ENCODE peak calls at places on chromosome X, in eight cellular contexts. M, X, E, B, T, D, K and U are unnamed samples.

GRCh38 chrX:155819525-155819924 is 61.6 kb upstream of the VAMP7 start:
- DNase-seq in M (peak; percentile 0), X (no peak), E (no peak), B (no peak), T (no peak), D (peak; percentile 40), K (peak; percentile 0), U (no peak)

GRCh38 chrX:48892896-48893295 is 4.7 kb downstream of the TIMM17B start:
- DNase-seq in M (no peak), X (no peak), E (no peak), B (no peak), T (no peak), D (no peak), K (no peak), U (no peak)

GRCh38 chrX:264634-265455 is 16.3 kb upstream of the PLCXD1 start:
- DNase-seq in M (no peak), X (no peak), E (peak; percentile 78), B (no peak), T (no peak), D (no peak), K (peak; percentile 73), U (peak; percentile 78)

GRCh38 chrX:69028006-69028760 is 137.1 kb downstream of the PJA1 start:
- DNase-seq in M (no peak), X (no peak), E (no peak), B (no peak), T (no peak), D (no peak), K (no peak), U (no peak)

GRCh38 chrX:22085969-22086368 is 53.8 kb downstream of the PHEX start:
- DNase-seq in M (no peak), X (no peak), E (no peak), B (no peak), T (no peak), D (no peak), K (no peak), U (no peak)

GRCh38 chrX:113033966-113034680 is 193.5 kb upstream of the AMOT start:
- DNase-seq in M (no peak), X (no peak), E (no peak), B (no peak), T (no peak), D (no peak), K (no peak), U (no peak)

GRCh38 chrX:13014111-13015094 is 30.0 kb downstream of the FAM9C start:
- DNase-seq in M (no peak), X (no peak), E (no peak), B (no peak), T (no peak), D (peak; percentile 76), K (peak; percentile 21), U (no peak)

GRCh38 chrX:23114256-23114655 is 114.5 kb downstream of the DDX53 start:
- DNase-seq in M (no peak), X (no peak), E (no peak), B (no peak), T (no peak), D (no peak), K (no peak), U (peak; percentile 15)

GRCh38 chrX:1462596-1463251 is 10.0 kb upstream of the ASMTL start:
- DNase-seq in M (no peak), X (no peak), E (peak; percentile 17), B (no peak), T (peak; percentile 78), D (no peak), K (peak; percentile 76), U (no peak)

GRCh38 chrX:47880927-47881326 is 44.2 kb downstream of the ZNF81 start:
- DNase-seq in M (no peak), X (no peak), E (no peak), B (no peak), T (no peak), D (no peak), K (no peak), U (no peak)

GRCh38 chrX:40008841-40009461 is 88.8 kb downstream of the BCOR start:
- DNase-seq in M (peak; percentile 52), X (no peak), E (peak; percentile 31), B (peak; percentile 30), T (no peak), D (peak; percentile 78), K (no peak), U (no peak)

GRCh38 chrX:30635630-30636029 is 17.6 kb upstream of the GK start:
- DNase-seq in M (peak; percentile 18), X (no peak), E (no peak), B (no peak), T (no peak), D (no peak), K (no peak), U (no peak)

GRCh38 chrX:155880586-155881157 is 473 bp upstream of the VAMP7 start:
- DNase-seq in M (no peak), X (no peak), E (no peak), B (no peak), T (no peak), D (no peak), K (no peak), U (no peak)

GRCh38 chrX:31633349-31633748 is 561.5 kb upstream of the FTHL17 start:
- DNase-seq in M (no peak), X (no peak), E (no peak), B (no peak), T (no peak), D (no peak), K (no peak), U (no peak)

GRCh38 chrX:41734530-41734929 is 10.5 kb downstream of the GPR82 start:
- DNase-seq in M (peak; percentile 37), X (peak; percentile 2), E (no peak), B (peak; percentile 65), T (no peak), D (peak; percentile 41), K (peak; percentile 40), U (no peak)

GRCh38 chrX:29143756-29144155 is 556.5 kb downstream of the IL1RAPL1 start:
- DNase-seq in M (no peak), X (no peak), E (no peak), B (no peak), T (no peak), D (no peak), K (no peak), U (no peak)

GRCh38 chrX:139834879-139835278 is 98.0 kb downstream of the ATP11C start:
- DNase-seq in M (no peak), X (no peak), E (no peak), B (no peak), T (no peak), D (no peak), K (no peak), U (no peak)

GRCh38 chrX:139832728-139833309 is 100.0 kb downstream of the ATP11C start:
- DNase-seq in M (no peak), X (no peak), E (no peak), B (no peak), T (no peak), D (no peak), K (no peak), U (peak; percentile 42)

GRCh38 chrX:139831017-139831416 is 101.8 kb downstream of the ATP11C start:
- DNase-seq in M (no peak), X (no peak), E (no peak), B (no peak), T (no peak), D (no peak), K (no peak), U (no peak)

GRCh38 chrX:139828830-139829229 is 104.0 kb downstream of the ATP11C start:
- DNase-seq in M (no peak), X (no peak), E (no peak), B (no peak), T (no peak), D (no peak), K (no peak), U (no peak)

DNA sequence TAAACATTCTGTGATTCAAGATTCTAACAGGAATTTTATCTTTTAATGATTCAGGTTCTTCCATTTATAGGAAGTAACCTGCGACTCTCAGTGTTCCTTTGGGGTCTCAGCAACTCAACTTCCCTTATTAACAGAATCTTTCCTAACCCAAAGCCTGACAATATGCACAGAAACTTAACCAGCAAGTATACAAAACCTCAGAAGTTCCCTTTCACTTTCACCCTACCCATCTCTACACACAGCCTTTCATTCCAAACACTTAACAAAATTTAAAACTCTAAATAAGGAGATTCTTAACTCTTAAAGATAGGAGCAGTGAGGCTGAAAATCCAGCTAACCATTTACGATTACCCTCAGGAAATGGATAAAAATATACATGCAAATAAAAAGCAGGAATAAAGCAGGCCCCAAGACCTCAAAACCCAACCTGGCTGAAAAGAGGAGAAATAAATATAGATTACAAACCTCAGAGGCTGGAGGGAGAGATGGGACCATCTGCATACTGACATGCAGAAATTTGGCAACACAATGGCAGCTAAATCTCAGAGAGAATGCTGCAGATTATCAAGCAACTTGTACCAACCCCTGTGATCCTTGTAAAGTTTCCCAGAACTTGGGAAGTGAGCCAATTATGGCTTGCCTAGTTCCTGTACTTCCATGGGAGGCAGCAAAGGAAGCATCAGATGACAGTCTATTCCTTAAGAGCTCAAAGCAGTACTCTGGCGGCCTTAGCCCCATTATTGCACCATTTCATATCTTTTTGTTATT is 101.0 kb downstream of the ATP11C start:
- DNase-seq in M (peak; percentile 32), X (no peak), E (peak; percentile 8), B (peak; percentile 79), T (peak; percentile 54), D (peak; percentile 54), K (peak; percentile 75), U (peak; percentile 76)
- H3K4me3 ChIP-seq in M (peak overlapping the region; percentile 15), X (no peak overlapping the region), E (no peak overlapping the region), B (peak overlapping the region; percentile 19), T (no peak overlapping the region), D (no peak overlapping the region), K (no peak overlapping the region), U (no peak overlapping the region)

GRCh38 chrX:78496483-78496882 is 162.6 kb downstream of the RTL3 start:
- DNase-seq in M (no peak), X (no peak), E (no peak), B (no peak), T (no peak), D (no peak), K (no peak), U (no peak)
- H3K4me3 ChIP-seq in M (no peak overlapping the region), X (no peak overlapping the region), E (no peak overlapping the region), B (no peak overlapping the region), T (no peak overlapping the region), D (no peak overlapping the region), K (no peak overlapping the region), U (no peak overlapping the region)

DNA sequence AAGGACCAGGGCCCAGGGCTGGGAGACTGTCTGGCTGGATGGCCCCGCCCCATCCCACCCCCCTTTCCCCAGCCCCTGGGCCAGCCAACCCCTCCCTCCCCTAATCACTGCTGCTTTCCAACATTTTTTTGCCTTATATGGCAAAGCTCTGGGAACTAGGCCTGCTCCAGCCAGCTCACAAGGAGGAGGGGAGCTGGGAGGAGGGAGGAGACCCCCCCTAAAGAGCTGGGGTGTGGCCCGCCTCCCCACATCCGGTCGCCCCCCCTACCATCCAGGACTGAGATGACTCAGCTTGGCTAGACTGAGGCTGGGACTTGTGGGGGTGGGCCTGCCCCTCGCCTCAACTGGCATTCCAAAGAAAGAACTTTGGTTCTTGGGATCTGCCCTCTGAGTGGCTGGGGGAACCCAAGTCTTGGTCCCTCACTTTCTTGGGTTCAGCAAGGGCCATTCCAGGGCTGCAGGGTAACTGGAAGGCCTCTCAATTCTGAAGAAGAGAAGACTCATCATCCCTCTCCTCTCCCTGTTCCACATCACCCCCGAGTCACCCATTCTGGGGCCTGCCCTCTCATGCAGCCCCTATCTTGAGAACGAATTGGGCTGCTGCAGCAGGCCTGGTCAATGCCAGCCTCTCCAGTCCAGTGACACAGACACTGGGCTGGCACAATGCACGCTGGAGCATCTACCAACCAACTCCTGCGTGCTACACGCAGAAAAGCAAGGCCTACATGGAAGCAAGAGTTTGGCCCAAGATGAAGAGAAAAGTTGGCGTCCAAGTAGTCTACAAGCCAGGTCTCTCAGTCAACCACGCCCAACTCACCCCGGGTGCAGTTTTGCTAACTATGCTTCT is 4.8 kb downstream of the FLNA start:
- DNase-seq in M (peak; percentile 82), X (peak; percentile 63), E (peak; percentile 62), B (peak; percentile 94), T (peak; percentile 96), D (peak; percentile 95), K (peak; percentile 96), U (no peak)
- H3K4me3 ChIP-seq in M (peak overlapping the region; percentile 84), X (peak overlapping the region; percentile 78), E (no peak overlapping the region), B (peak overlapping the region; percentile 81), T (peak overlapping the region; percentile 71), D (peak overlapping the region; percentile 97), K (peak overlapping the region; percentile 80), U (peak overlapping the region; percentile 57)

GRCh38 chrX:74234829-74235228 is 69.2 kb upstream of the ZCCHC13 start:
- DNase-seq in M (no peak), X (no peak), E (no peak), B (peak; percentile 6), T (no peak), D (no peak), K (no peak), U (no peak)
- H3K4me3 ChIP-seq in M (no peak overlapping the region), X (no peak overlapping the region), E (no peak overlapping the region), B (no peak overlapping the region), T (no peak overlapping the region), D (no peak overlapping the region), K (no peak overlapping the region), U (no peak overlapping the region)